ENCODE peak calls at places on chromosomes 3 and 15, in seven cellular contexts. O, C, V, Y, G, P and R are unnamed samples.

GRCh38 chr3:114213669-114214541 is 23.5 kb downstream of the ZNF80 start:
- DNase-seq in G (peak; percentile 76), Y (peak; percentile 25), O (no peak), V (peak; percentile 71), P (peak; percentile 88), C (no peak), R (peak; percentile 44)

GRCh38 chr3:47079432-47079831 is 84.5 kb downstream of the SETD2 start:
- DNase-seq in C (no peak), Y (no peak), G (no peak), V (no peak), P (no peak), O (no peak), R (no peak)

GRCh38 chr3:84958495-84959469 is at the start of gene CADM2:
- DNase-seq in C (peak; percentile 93), G (peak; percentile 70), O (peak; percentile 88), P (peak; percentile 80), Y (peak; percentile 4), V (peak; percentile 92), R (peak; percentile 8)

GRCh38 chr15:57334257-57334656 is 42.0 kb upstream of the CGNL1 start:
- DNase-seq in P (no peak), O (peak; percentile 44), G (no peak), Y (no peak), V (no peak), C (no peak), R (no peak)

GRCh38 chr3:120688121-120688520 is 6.1 kb upstream of the HGD start:
- DNase-seq in G (no peak), C (no peak), O (no peak), V (no peak), Y (no peak), P (no peak), R (peak; percentile 44)

GRCh38 chr3:153595186-153595815 is 433.3 kb downstream of the RAP2B start:
- DNase-seq in O (no peak), V (peak; percentile 27), P (no peak), C (no peak), G (no peak), Y (peak; percentile 18), R (no peak)

GRCh38 chr3:154970796-154971195 is 109.3 kb upstream of the MME start:
- DNase-seq in G (no peak), Y (peak; percentile 96), V (no peak), C (no peak), O (no peak), P (no peak), R (peak; percentile 86)

GRCh38 chr3:175288616-175289015 is 429.5 kb downstream of the NAALADL2 start:
- DNase-seq in G (no peak), O (no peak), Y (no peak), V (no peak), P (no peak), C (no peak), R (no peak)

GRCh38 chr3:150775001-150775599 is 12.1 kb upstream of the SIAH2 start:
- DNase-seq in O (no peak), V (no peak), Y (peak; percentile 32), G (no peak), C (no peak), P (no peak), R (peak; percentile 47)

GRCh38 chr3:155712008-155712407 is 32.9 kb downstream of the PLCH1 start:
- DNase-seq in O (no peak), P (no peak), Y (no peak), V (no peak), G (no peak), C (no peak), R (peak; percentile 3)

GRCh38 chr3:189860296-189860695 is 229.1 kb downstream of the TP63 start:
- DNase-seq in V (no peak), C (no peak), O (no peak), P (no peak), G (no peak), Y (no peak), R (no peak)

GRCh38 chr3:197256836-197257444 is 41.5 kb downstream of the DLG1 start:
- DNase-seq in P (peak; percentile 65), Y (peak; percentile 18), V (peak; percentile 34), G (peak; percentile 36), O (no peak), C (peak; percentile 45), R (no peak)

GRCh38 chr15:69908060-69908459 is 189.7 kb downstream of the TLE3 start:
- DNase-seq in O (no peak), C (no peak), G (no peak), Y (no peak), V (no peak), P (no peak), R (no peak)

GRCh38 chr3:6260551-6261191 is 600.2 kb upstream of the GRM7 start:
- DNase-seq in G (no peak), Y (no peak), V (no peak), C (no peak), P (no peak), O (no peak), R (no peak)

GRCh38 chr15:81940467-81941451 is 105.1 kb downstream of the MEX3B start:
- DNase-seq in C (no peak), O (no peak), P (no peak), Y (peak; percentile 25), G (no peak), V (no peak), R (peak; percentile 21)

GRCh38 chr15:92633418-92633817 is 22.2 kb downstream of the FAM174B start:
- DNase-seq in O (no peak), P (no peak), C (no peak), Y (no peak), V (no peak), G (no peak), R (no peak)

GRCh38 chr3:42662813-42663535 is 9.5 kb downstream of the ZBTB47 start:
- DNase-seq in Y (no peak), G (no peak), P (no peak), O (no peak), V (no peak), C (no peak), R (no peak)

GRCh38 chr3:72639736-72640135 is 208.5 kb downstream of the SHQ1 start:
- DNase-seq in C (no peak), Y (no peak), P (no peak), O (no peak), V (no peak), G (no peak), R (no peak)

GRCh38 chr3:129343643-129344360 is 65.1 kb downstream of the HMCES start:
- DNase-seq in G (peak; percentile 51), C (no peak), P (peak; percentile 52), O (peak; percentile 56), V (peak; percentile 69), Y (no peak), R (no peak)

GRCh38 chr15:87877114-87877810 is 379.3 kb downstream of the NTRK3 start:
- DNase-seq in O (no peak), G (no peak), V (no peak), Y (no peak), C (no peak), P (no peak), R (no peak)

GRCh38 chr3:12541625-12542024 is 3.7 kb downstream of the MKRN2OS start:
- DNase-seq in P (no peak), G (no peak), Y (no peak), V (no peak), C (no peak), O (no peak), R (no peak)

GRCh38 chr3:53705774-53706173 is 140.4 kb downstream of the CHDH start:
- DNase-seq in G (no peak), V (no peak), O (no peak), Y (no peak), C (peak; percentile 30), P (peak; percentile 20), R (no peak)

GRCh38 chr3:127036209-127037020 is 53.5 kb downstream of the PLXNA1 start:
- DNase-seq in O (peak; percentile 44), P (no peak), C (no peak), V (no peak), G (no peak), Y (no peak), R (no peak)

GRCh38 chr3:181635141-181635540 is 76.6 kb upstream of the SOX2 start:
- DNase-seq in G (no peak), O (no peak), C (no peak), P (no peak), V (no peak), Y (no peak), R (no peak)

GRCh38 chr3:107993771-107994170 is 97.1 kb downstream of the CD47 start:
- DNase-seq in G (no peak), O (no peak), C (no peak), Y (no peak), P (no peak), V (no peak), R (no peak)